ENCODE peak calls at places on chromosome 14, in five cellular contexts. E, T, D, H and U are unnamed samples.

GRCh38 chr14:106831322-106831720 is 1304.9 kb downstream of the TMEM121 start:
- DNase-seq in E (no peak), T (peak), D (peak), H (peak), U (no peak)

GRCh38 chr14:87250992-87251391 is 742.0 kb downstream of the GALC start:
- DNase-seq in E (no peak), T (no peak), D (no peak), H (no peak), U (no peak)

GRCh38 chr14:77025744-77026165 is 2.8 kb downstream of the IRF2BPL start:
- DNase-seq in E (no peak), T (no peak), D (no peak), H (no peak), U (no peak)

GRCh38 chr14:35470775-35471174 is 63.2 kb upstream of the INSM2 start:
- DNase-seq in E (no peak), T (no peak), D (no peak), H (no peak), U (no peak)

GRCh38 chr14:99235578-99235977 is 36.4 kb downstream of the BCL11B start:
- DNase-seq in E (no peak), T (no peak), D (no peak), H (no peak), U (no peak)

GRCh38 chr14:100081997-100082625 is 16.9 kb downstream of the EVL start:
- DNase-seq in E (no peak), T (no peak), D (peak), H (no peak), U (no peak)

GRCh38 chr14:36857136-36857535 is 195.5 kb downstream of the PAX9 start:
- DNase-seq in E (no peak), T (no peak), D (no peak), H (no peak), U (no peak)

GRCh38 chr14:24859559-24859958 is 190.4 kb downstream of the STXBP6 start:
- DNase-seq in E (no peak), T (no peak), D (no peak), H (no peak), U (no peak)

GRCh38 chr14:75198291-75198933 is 22.0 kb upstream of the TMED10 start:
- DNase-seq in E (no peak), T (no peak), D (peak), H (peak), U (no peak)

GRCh38 chr14:101833045-101833444 is 71.5 kb downstream of the PPP2R5C start:
- DNase-seq in E (no peak), T (no peak), D (peak), H (no peak), U (no peak)

GRCh38 chr14:72049462-72049861 is 117.2 kb downstream of the RGS6 start:
- DNase-seq in E (no peak), T (no peak), D (no peak), H (no peak), U (no peak)

GRCh38 chr14:54647378-54647777 is 80.5 kb downstream of the SAMD4A start:
- DNase-seq in E (no peak), T (no peak), D (no peak), H (no peak), U (no peak)

GRCh38 chr14:51533160-51533559 is 118.5 kb upstream of the FRMD6 start:
- DNase-seq in E (peak), T (no peak), D (no peak), H (no peak), U (no peak)

GRCh38 chr14:20679907-20680306 is 4.5 kb upstream of the RNASE4 start:
- DNase-seq in E (no peak), T (no peak), D (peak), H (no peak), U (no peak)

GRCh38 chr14:85532570-85532969 is 2.6 kb downstream of the FLRT2 start:
- DNase-seq in E (no peak), T (no peak), D (no peak), H (no peak), U (no peak)

GRCh38 chr14:85530626-85531025 is 682 bp downstream of the FLRT2 start:
- DNase-seq in E (no peak), T (no peak), D (no peak), H (no peak), U (no peak)

GRCh38 chr14:85531141-85531593 is 1.2 kb downstream of the FLRT2 start:
- DNase-seq in E (no peak), T (peak), D (no peak), H (peak), U (no peak)

GRCh38 chr14:85532981-85533820 is 3.3 kb downstream of the FLRT2 start:
- DNase-seq in E (no peak), T (peak), D (peak), H (peak), U (no peak)

DNA sequence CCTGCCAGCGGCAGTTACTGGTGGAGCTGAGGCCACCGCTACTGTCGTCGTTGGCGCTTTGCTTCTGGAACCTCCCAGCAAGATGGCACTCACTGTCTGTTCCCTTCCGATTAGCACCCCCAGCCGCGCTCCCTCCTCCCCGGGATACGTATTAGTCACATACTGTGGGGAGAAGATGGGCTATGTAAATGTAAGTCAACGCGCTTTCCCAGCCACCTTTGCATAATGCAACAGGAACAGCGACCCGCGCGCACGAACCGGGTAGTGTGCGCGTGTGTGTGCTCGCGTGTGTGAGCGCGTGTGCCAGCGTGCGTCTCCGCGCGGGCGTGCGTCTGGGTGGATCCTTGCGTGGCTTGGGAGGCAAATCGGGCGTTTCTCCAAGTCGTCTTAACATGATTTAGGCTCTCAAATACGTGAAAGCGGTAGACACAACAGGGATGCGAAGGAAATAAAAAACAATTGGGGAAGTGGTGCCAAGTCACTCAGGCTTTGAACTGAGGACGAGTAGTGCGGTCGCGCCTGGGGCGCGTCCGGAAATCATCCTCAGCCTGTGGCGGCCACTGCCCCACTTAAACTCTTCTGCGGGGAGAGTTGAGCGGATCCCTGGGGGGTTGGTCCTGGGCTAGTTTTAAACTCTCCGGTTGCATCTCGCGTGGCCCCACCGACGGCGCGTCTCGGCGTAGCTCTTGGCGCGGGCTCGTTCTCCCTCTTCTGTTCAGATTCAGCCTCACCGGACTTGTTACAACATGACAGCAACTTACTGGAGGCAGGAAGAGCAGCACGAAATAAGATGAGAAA is 1.8 kb downstream of the FLRT2 start:
- DNase-seq in E (no peak), T (peak), D (peak), H (peak), U (no peak)
- H3K4me3 ChIP-seq in E (peak), T (peak), D (peak), H (no peak), U (peak)

DNA sequence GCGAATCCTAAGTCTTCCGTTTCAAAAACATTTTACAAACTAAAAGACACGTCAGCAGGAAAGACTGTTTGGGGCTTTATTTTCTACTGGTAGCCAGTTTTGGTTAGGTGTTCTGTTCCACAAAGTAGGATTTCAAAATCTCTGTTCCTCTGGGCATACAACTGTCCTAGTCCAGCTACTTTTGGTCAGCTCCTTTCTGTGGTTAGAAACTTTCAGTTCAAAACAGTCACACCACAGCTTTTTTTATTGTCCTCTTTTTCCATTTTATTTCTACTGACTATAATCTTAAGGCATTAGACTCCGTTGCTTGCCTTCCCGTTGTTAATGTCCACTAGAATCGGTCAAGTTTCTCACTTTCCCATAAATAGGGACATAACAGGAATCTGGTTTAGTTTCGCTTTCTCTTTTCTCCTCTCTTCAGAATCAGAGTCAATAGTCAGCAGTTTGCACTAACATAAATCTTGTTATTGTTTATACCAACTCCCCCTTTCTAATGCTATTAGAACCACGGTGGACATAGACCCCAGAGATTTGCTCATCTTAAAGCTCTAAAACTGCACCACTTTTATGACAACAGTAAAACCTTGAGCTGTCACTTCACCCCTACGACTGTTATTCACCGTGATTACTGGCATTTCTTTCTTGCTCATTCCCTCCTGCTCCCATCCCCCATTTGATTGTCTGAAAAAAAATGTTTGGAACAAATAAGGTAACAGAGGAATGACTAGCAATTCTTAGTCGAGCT is 41.5 kb upstream of the NPAS3 start:
- DNase-seq in E (no peak), T (no peak), D (no peak), H (no peak), U (no peak)
- H3K4me3 ChIP-seq in E (peak), T (peak), D (peak), H (no peak), U (peak)

GRCh38 chr14:52792097-52792415 is 649 bp upstream of the GNPNAT1 start:
- DNase-seq in E (no peak), T (no peak), D (no peak), H (no peak), U (no peak)
- H3K4me3 ChIP-seq in E (peak), T (peak), D (peak), H (no peak), U (peak)

GRCh38 chr14:23789696-23790095 is 153.5 kb downstream of the DHRS2 start:
- DNase-seq in E (no peak), T (no peak), D (no peak), H (no peak), U (no peak)
- H3K4me3 ChIP-seq in E (no peak), T (no peak), D (no peak), H (no peak), U (no peak)

GRCh38 chr14:61659582-61659981 is 35.7 kb upstream of the HIF1A start:
- DNase-seq in E (no peak), T (no peak), D (no peak), H (no peak), U (no peak)

GRCh38 chr14:61662437-61663311 is 32.6 kb upstream of the HIF1A start:
- DNase-seq in E (peak), T (no peak), D (no peak), H (no peak), U (no peak)

GRCh38 chr14:61661471-61661988 is 33.8 kb upstream of the HIF1A start:
- DNase-seq in E (no peak), T (no peak), D (no peak), H (no peak), U (no peak)

GRCh38 chr14:61662001-61662400 is 33.3 kb upstream of the HIF1A start:
- DNase-seq in E (no peak), T (no peak), D (no peak), H (no peak), U (no peak)

GRCh38 chr14:61663312-61663974 is 31.9 kb upstream of the HIF1A start:
- DNase-seq in E (no peak), T (no peak), D (no peak), H (no peak), U (no peak)
- H3K4me3 ChIP-seq in E (no peak), T (no peak), D (no peak), H (no peak), U (no peak)

GRCh38 chr14:91829511-91829910 is 37.8 kb downstream of the TC2N start:
- DNase-seq in E (no peak), T (no peak), D (no peak), H (no peak), U (no peak)

GRCh38 chr14:91831337-91831736 is 36.0 kb downstream of the TC2N start:
- DNase-seq in E (no peak), T (no peak), D (no peak), H (no peak), U (no peak)

GRCh38 chr14:91827746-91828145 is 39.6 kb downstream of the TC2N start:
- DNase-seq in E (no peak), T (no peak), D (no peak), H (no peak), U (no peak)

GRCh38 chr14:91834571-91834970 is 32.8 kb downstream of the TC2N start:
- DNase-seq in E (no peak), T (no peak), D (no peak), H (no peak), U (no peak)

DNA sequence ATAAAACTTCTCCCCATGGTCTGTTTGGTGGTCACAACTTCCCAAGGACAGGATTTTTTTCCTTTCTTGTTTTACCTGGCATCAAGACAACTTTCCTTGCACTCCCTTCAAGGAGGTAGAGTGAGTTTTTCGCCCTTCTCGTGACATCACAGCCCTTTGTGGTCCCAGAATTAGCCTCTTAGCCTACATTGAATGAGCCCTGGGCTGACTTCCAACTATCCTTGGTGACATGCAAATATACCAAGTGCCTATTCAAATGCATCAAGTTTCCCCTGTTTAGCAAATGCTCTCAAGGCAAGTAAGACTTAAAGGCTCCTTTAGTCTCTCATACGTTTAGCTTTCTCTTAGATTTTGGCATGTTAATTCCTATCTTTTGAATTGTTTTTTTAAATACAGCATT is 36.6 kb downstream of the TC2N start:
- DNase-seq in E (no peak), T (peak), D (no peak), H (no peak), U (no peak)
- H3K4me3 ChIP-seq in E (no peak), T (peak), D (no peak), H (no peak), U (no peak)

DNA sequence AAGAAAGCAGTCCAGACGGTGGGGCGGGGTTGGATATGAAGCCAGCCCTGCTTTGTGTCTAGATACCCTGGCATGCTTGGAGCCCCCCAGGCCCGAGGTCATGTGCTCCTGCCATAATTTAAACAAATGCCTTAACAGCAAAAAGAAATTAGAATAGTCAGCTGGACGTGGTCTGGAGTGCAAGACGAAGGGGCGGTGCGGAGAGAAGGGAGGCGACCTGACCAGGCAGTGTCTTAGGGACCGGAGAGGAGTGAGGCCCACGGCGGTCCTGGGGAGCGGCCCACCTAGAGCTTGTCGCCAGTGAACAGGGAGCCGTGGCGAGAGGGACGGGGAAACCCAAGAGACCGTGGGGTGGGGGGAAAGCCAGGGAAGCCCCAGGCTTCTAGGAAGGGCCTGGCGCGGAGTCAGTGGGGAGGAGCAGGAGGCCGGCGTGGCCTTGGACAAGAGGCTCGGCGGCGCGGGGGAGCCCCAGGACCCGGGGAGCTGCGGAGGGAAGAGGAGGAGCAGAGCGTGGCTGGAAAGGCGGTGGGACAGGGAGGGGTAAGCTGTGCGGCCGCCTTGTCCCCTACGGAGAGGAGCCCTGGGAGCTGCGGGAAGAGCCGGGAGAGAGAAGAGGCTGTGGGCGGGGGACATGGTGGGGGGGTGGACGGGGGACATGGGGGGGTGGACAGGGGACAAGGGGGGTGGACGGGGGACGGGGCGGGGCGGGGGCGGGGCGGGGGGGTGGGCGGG is 118.5 kb upstream of the C14orf180 start:
- DNase-seq in E (no peak), T (peak), D (peak), H (no peak), U (no peak)
- H3K4me3 ChIP-seq in E (no peak), T (no peak), D (peak), H (no peak), U (peak)

GRCh38 chr14:102922490-102923200 is at the start of gene AMN:
- DNase-seq in E (no peak), T (peak), D (no peak), H (peak), U (no peak)
- H3K4me3 ChIP-seq in E (no peak), T (peak), D (peak), H (peak), U (peak)

GRCh38 chr14:92687681-92688433 is 60.6 kb downstream of the LGMN start:
- DNase-seq in E (no peak), T (peak), D (no peak), H (no peak), U (no peak)
- H3K4me3 ChIP-seq in E (no peak), T (peak), D (peak), H (no peak), U (peak)

DNA sequence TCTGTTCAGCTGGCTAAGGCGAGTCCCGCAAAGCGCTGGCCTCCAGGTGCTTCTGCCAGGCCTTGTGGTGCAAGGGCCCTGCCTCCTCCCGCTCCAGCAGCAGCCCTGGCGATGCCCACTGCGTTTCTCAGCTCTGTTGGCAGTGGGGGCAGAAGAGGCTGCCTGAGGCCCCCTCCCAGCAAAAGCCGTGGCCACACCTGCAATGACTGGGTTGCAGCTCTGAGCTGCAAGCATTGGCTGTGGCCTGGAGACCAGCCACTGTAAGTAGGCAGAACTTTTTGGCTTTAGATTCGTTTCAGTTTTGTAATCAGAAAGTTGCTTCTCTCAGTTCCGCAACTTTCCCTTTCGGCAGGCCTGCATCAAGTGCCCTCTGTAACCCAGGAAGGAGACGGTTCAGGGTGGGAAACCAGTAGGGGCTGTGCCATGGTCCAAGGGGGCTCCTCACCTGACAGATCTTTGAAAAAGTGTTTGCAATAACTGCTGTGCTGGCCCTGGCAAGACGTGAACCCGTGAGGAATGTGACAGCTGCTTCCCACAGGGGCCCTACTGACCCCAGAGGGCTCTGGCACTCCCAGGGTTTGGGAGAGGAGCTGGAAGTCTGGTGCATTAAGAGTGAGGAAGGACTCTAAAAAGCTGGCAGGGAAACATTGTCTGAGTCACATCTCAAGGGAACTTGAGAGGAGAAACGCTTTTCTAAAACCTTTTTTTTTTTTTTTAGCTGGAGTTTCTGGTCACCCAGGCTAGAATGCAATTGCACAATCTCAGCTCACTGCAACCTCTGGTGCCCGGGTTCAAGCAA is 54.5 kb upstream of the MAX start:
- DNase-seq in E (peak), T (peak), D (peak), H (peak), U (no peak)
- H3K4me3 ChIP-seq in E (no peak), T (peak), D (no peak), H (no peak), U (peak)